ENCODE peak calls at places on chromosome 18, in ten cellular contexts. D is progenitor cell of endocrine pancreas; Y is fibroblast of the aortic adventitia; Q is GM10248; M is GOT3; B is small intestine; L is amniotic stem cell; I is dermis microvascular lymphatic vessel endothelial cell; N is activated CD8-positive, alpha-beta memory T cell treated with anti-CD3 and anti-CD28 coated beads for 1 hour; C is stimulated activated CD4-positive, alpha-beta T cell treated with anti-CD3 and anti-CD28 coated beads, Interleukin-12 subunit alpha, Interleukin-12 subunit beta, amount 100 ng/mL, for 24 hours. H is an unnamed sample.

GRCh38 chr18:35171315-35171987 is 69.4 kb upstream of the ZNF397 start:
- DNase-seq in N (no peak), Y (no peak), Q (no peak), L (no peak), M (no peak), B (peak), I (no peak), C (no peak), D (no peak), H (no peak)

GRCh38 chr18:23257686-23258565 is 122.6 kb downstream of the CABLES1 start:
- DNase-seq in M (no peak), I (no peak), Q (no peak), B (no peak), D (no peak), L (no peak), C (no peak), Y (peak), N (no peak), H (no peak)

GRCh38 chr18:1062592-1062991 is 157.9 kb downstream of the ADCYAP1 start:
- DNase-seq in C (no peak), Y (peak), I (no peak), Q (no peak), M (no peak), D (no peak), L (no peak), N (no peak), B (no peak), H (no peak)

GRCh38 chr18:79782566-79783308 is 15.0 kb upstream of the KCNG2 start:
- DNase-seq in Y (no peak), L (no peak), D (no peak), C (no peak), I (no peak), M (no peak), Q (no peak), N (no peak), B (no peak), H (no peak)

GRCh38 chr18:45670281-45670962 is 53.6 kb upstream of the SLC14A1 start:
- DNase-seq in Q (peak), C (peak), L (no peak), N (no peak), D (no peak), B (peak), I (no peak), M (no peak), Y (peak), H (no peak)

GRCh38 chr18:7202119-7202680 is 28.7 kb upstream of the LRRC30 start:
- DNase-seq in B (no peak), N (no peak), L (no peak), M (no peak), C (no peak), D (no peak), I (no peak), Y (no peak), Q (no peak), H (no peak)

GRCh38 chr18:21051615-21052014 is 60.0 kb downstream of the ROCK1 start:
- DNase-seq in Q (no peak), Y (peak), C (no peak), M (no peak), N (no peak), B (no peak), L (no peak), D (no peak), I (no peak), H (no peak)

GRCh38 chr18:73752965-73753364 is 394.7 kb downstream of the FBXO15 start:
- DNase-seq in L (no peak), D (no peak), Q (no peak), N (no peak), I (no peak), C (no peak), Y (peak), B (no peak), M (no peak), H (no peak)

GRCh38 chr18:8657873-8658521 is 47.4 kb upstream of the MTCL1 start:
- DNase-seq in C (no peak), Y (peak), B (no peak), D (no peak), L (no peak), I (no peak), N (no peak), M (no peak), Q (no peak), H (no peak)

GRCh38 chr18:26677957-26678356 is 129.6 kb upstream of the KCTD1 start:
- DNase-seq in C (no peak), L (no peak), Y (no peak), Q (no peak), B (no peak), M (no peak), N (no peak), I (no peak), D (no peak), H (no peak)

GRCh38 chr18:56709463-56709862 is 58.3 kb downstream of the WDR7 start:
- DNase-seq in M (no peak), B (peak), D (no peak), Q (peak), I (peak), L (peak), N (no peak), C (no peak), Y (peak), H (peak)

GRCh38 chr18:46387426-46388131 is 269.4 kb downstream of the LOXHD1 start:
- DNase-seq in M (no peak), D (no peak), B (no peak), I (no peak), Q (no peak), Y (no peak), C (no peak), N (no peak), L (no peak), H (no peak)

GRCh38 chr18:1002653-1003178 is 98.0 kb downstream of the ADCYAP1 start:
- DNase-seq in N (no peak), Y (peak), L (no peak), B (no peak), I (no peak), M (no peak), D (no peak), C (no peak), Q (no peak), H (no peak)

GRCh38 chr18:75875559-75875958 is 448.1 kb upstream of the SMIM21 start:
- DNase-seq in C (no peak), Y (no peak), N (no peak), D (no peak), Q (no peak), M (no peak), L (no peak), B (no peak), I (no peak), H (no peak)

GRCh38 chr18:48787523-48788151 is 163.1 kb downstream of the SMAD7 start:
- DNase-seq in Y (no peak), M (no peak), I (no peak), L (no peak), Q (no peak), C (no peak), N (no peak), D (no peak), B (no peak), H (no peak)

GRCh38 chr18:63869851-63870250 is 17.7 kb upstream of the SERPINB2 start:
- DNase-seq in D (no peak), Y (no peak), L (no peak), N (no peak), I (no peak), M (no peak), B (no peak), C (no peak), Q (no peak), H (no peak)

GRCh38 chr18:48923746-48924580 is 26.8 kb downstream of the SMAD7 start:
- DNase-seq in C (no peak), D (no peak), Q (peak), L (no peak), Y (peak), M (no peak), B (peak), N (no peak), I (no peak), H (no peak)

GRCh38 chr18:33467531-33467930 is 27.0 kb upstream of the CCDC178 start:
- DNase-seq in L (no peak), M (no peak), C (no peak), N (no peak), D (no peak), Y (no peak), I (no peak), Q (no peak), B (no peak), H (no peak)

GRCh38 chr18:28331551-28331950 is 154.6 kb upstream of the CDH2 start:
- DNase-seq in N (no peak), B (no peak), L (no peak), M (no peak), I (no peak), C (no peak), Y (no peak), D (no peak), Q (no peak), H (no peak)

GRCh38 chr18:49237031-49237430 is 223.4 kb downstream of the DYM start:
- DNase-seq in B (no peak), C (no peak), L (no peak), D (no peak), Y (no peak), Q (no peak), M (no peak), I (no peak), N (no peak), H (no peak)

GRCh38 chr18:48031011-48031480 is 100.6 kb upstream of the SMAD2 start:
- DNase-seq in L (peak), M (no peak), B (peak), Q (peak), Y (peak), N (no peak), C (no peak), I (peak), D (peak), H (no peak)

GRCh38 chr18:23872701-23873550 is 141.6 kb upstream of the TTC39C start:
- DNase-seq in B (peak), C (no peak), N (peak), Y (no peak), Q (no peak), D (no peak), M (no peak), I (no peak), L (no peak), H (no peak)

GRCh38 chr18:11487390-11487789 is 122.0 kb upstream of the SLC35G4 start:
- DNase-seq in D (no peak), Y (no peak), M (no peak), L (no peak), N (no peak), I (no peak), C (no peak), B (no peak), Q (no peak), H (no peak)

GRCh38 chr18:48310999-48311398 is 98.2 kb downstream of the ZBTB7C start:
- DNase-seq in I (no peak), L (no peak), N (no peak), D (no peak), C (no peak), M (no peak), Q (no peak), B (no peak), Y (no peak), H (no peak)

GRCh38 chr18:74507927-74508326 is 11.8 kb downstream of the CNDP2 start:
- DNase-seq in L (no peak), M (no peak), Q (no peak), I (no peak), Y (no peak), N (no peak), C (no peak), D (no peak), B (no peak), H (no peak)

GRCh38 chr18:11389281-11389680 is 220.1 kb upstream of the SLC35G4 start:
- DNase-seq in D (no peak), N (no peak), M (no peak), Y (no peak), L (no peak), I (no peak), B (no peak), C (no peak), Q (no peak), H (no peak)

GRCh38 chr18:3040183-3040582 is 27.2 kb upstream of the LPIN2 start:
- DNase-seq in M (no peak), N (no peak), I (no peak), L (no peak), B (no peak), Y (no peak), C (no peak), D (no peak), Q (no peak), H (no peak)

GRCh38 chr18:76801567-76802505 is 20.5 kb upstream of the ZNF236 start:
- DNase-seq in M (no peak), N (peak), Y (peak), L (peak), B (peak), Q (peak), C (peak), I (no peak), D (peak), H (no peak)

GRCh38 chr18:36993068-36993467 is 164.1 kb downstream of the KIAA1328 start:
- DNase-seq in B (no peak), M (no peak), N (no peak), C (no peak), Y (peak), Q (no peak), L (no peak), I (no peak), D (no peak), H (peak)

H was measured in non-pigmented ciliary epithelial cell.